ENCODE peak calls at places on chromosomes 11 and 22, in five cellular contexts. I is tibial nerve, H is A549, A is spleen, L is sigmoid colon. Q is an unnamed sample.

GRCh38 chr11:29256580-29256979 is 760.2 kb downstream of the KCNA4 start:
- DNase-seq in I (no peak), H (no peak), A (no peak), L (no peak), Q (no peak)

GRCh38 chr11:128905345-128906184 is 14.4 kb downstream of the KCNJ5 start:
- DNase-seq in I (no peak), H (peak), A (no peak), L (no peak), Q (peak)

GRCh38 chr11:115182282-115182952 is 321.8 kb downstream of the CADM1 start:
- DNase-seq in I (no peak), H (no peak), A (no peak), L (no peak), Q (no peak)

GRCh38 chr22:35777335-35777975 is 59.8 kb downstream of the APOL5 start:
- DNase-seq in I (no peak), H (no peak), A (no peak), L (no peak), Q (no peak)

GRCh38 chr22:23089633-23090032 is 19.3 kb downstream of the GNAZ start:
- DNase-seq in I (no peak), H (no peak), A (no peak), L (no peak), Q (no peak)

GRCh38 chr11:8337396-8337795 is 73.7 kb upstream of the LMO1 start:
- DNase-seq in I (no peak), H (no peak), A (no peak), L (no peak), Q (no peak)

GRCh38 chr11:13222285-13222684 is 55.3 kb upstream of the BMAL1 start:
- DNase-seq in I (no peak), H (no peak), A (no peak), L (no peak), Q (no peak)

GRCh38 chr11:78930810-78931209 is 356.1 kb upstream of the NARS2 start:
- DNase-seq in I (no peak), H (no peak), A (no peak), L (peak), Q (no peak)

GRCh38 chr11:113014731-113015455 is 53.7 kb downstream of the NCAM1 start:
- DNase-seq in I (no peak), H (no peak), A (no peak), L (peak), Q (no peak)

GRCh38 chr11:69165775-69166174 is 10.0 kb downstream of the SMIM38 start:
- DNase-seq in I (no peak), H (no peak), A (no peak), L (no peak), Q (no peak)

GRCh38 chr11:45390407-45390806 is 104.3 kb upstream of the SYT13 start:
- DNase-seq in I (no peak), H (no peak), A (no peak), L (no peak), Q (no peak)

GRCh38 chr11:117597083-117597482 is 199.9 kb downstream of the DSCAML1 start:
- DNase-seq in I (no peak), H (peak), A (no peak), L (peak), Q (peak)

GRCh38 chr11:34223021-34223813 is 117.8 kb downstream of the NAT10 start:
- DNase-seq in I (peak), H (no peak), A (no peak), L (peak), Q (no peak)

GRCh38 chr11:69018924-69019323 is 5.9 kb upstream of the MRGPRF start:
- DNase-seq in I (no peak), H (no peak), A (no peak), L (peak), Q (no peak)

GRCh38 chr11:33734441-33735165 is 1.6 kb downstream of the CD59 start:
- DNase-seq in I (no peak), H (no peak), A (no peak), L (no peak), Q (peak)

GRCh38 chr22:46612904-46613605 is 7.1 kb upstream of the GRAMD4 start:
- DNase-seq in I (no peak), H (no peak), A (peak), L (no peak), Q (no peak)

GRCh38 chr11:34356918-34357645 is 728 bp downstream of the ABTB2 start:
- DNase-seq in I (no peak), H (peak), A (peak), L (peak), Q (peak)

GRCh38 chr11:69386594-69387408 is 92.8 kb downstream of the MYEOV start:
- DNase-seq in I (no peak), H (no peak), A (no peak), L (no peak), Q (no peak)

GRCh38 chr11:70271635-70271953 is 1.1 kb downstream of the PPFIA1 start:
- DNase-seq in I (no peak), H (no peak), A (no peak), L (peak), Q (no peak)

GRCh38 chr11:29159552-29160465 is 857.0 kb downstream of the KCNA4 start:
- DNase-seq in I (no peak), H (peak), A (no peak), L (no peak), Q (peak)

GRCh38 chr11:64777449-64778222 is 706 bp downstream of the SF1 start:
- DNase-seq in I (peak), H (peak), A (peak), L (peak), Q (peak)
- TF ChIP-seq POLR2A in I (peak), H (peak), A (no peak), L (no peak), Q (no peak)

DNA sequence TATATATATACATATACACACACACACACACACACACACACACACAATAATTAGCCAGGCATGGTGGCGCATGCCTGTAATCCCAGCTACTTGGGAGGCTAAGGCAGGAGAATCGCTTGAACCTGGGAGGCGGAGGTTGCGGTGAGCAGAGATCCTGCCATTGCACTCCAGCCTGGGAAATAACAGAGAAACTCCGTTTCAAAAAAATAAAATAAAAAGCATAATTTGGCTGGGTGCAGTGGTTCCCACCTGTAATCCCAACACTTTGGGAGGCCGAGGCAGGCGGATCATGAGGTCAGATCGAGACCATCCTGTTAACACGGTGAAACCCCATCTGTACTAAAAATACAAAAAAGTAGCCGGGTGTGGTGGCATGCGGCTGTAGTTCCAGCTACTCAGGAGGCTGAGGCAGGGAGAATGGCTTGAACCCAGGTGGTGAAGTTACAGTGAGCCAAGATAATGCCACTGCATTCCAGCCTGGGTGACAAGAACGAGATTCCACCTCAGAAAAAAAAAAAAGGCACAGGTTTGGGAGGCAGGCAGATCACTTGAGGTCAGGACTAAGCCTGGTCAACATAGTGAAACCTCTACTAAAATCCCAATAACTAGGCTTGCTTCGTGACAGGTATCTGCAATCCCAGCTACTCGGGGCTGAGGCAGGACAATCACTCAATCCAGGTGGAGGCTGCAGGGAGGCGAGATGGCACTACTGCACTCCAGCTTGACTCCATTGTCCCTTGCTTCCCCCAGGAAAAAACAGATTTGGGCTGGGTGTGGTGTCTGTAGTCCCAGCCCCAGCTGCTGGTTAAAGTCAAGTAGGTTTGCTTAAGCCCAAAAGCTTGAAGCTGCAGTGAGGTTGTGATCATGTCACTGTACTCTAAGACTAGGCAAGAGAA is 11.8 kb upstream of the WDR74 start:
- DNase-seq in I (no peak), H (peak), A (peak), L (no peak), Q (no peak)
- TF ChIP-seq POLR2A in I (no peak), H (peak), A (no peak), L (no peak), Q (peak)

DNA sequence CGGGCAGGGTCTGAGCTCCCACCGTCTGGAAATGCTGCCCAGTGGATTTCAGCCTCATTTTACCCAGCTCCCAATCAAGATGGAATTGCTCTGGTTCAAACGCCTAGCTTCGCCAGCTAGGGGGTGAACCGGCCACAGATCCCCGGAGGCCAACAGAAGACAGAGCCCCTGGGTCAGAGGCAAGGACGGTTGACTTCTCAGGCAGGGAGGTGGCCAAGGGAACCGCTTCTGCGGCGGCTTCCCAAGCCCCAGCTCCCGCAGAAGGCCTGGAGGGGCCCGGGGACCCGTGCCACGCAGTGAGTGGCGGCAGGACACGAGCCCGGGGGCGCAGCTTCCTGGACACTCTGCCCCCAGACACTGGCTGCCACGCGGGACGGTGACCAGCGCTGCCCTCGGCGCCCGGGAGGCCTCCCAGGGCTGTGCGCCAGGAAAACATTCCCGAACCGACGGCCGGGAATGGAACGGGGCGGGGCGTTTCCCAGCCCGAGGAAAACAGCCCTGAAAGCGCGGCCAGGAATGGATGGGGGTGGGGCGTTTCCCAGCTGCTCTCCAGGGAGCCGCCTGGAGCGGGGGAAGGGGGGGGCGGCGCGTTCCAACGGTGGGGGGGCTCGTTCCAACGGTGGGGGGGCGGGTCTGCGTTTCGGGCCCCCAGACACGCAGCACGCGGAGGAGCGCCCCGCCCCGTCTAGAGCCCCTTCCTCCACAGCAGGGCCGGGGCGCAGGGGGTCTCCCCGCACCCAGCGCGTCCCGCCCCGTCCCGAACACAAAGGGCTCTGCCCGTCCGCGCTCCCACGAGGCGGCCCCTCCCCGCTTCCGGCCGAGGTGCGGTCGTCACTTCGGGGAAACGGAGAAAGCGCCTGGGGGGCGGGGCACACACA is 13.5 kb upstream of the B4GALNT4 start:
- DNase-seq in I (peak), H (peak), A (peak), L (peak), Q (peak)
- TF ChIP-seq POLR2A in I (no peak), H (peak), A (peak), L (peak), Q (no peak)

GRCh38 chr22:31344369-31345330 is 1.5 kb downstream of the PATZ1 start:
- DNase-seq in I (peak), H (no peak), A (peak), L (peak), Q (peak)
- TF ChIP-seq POLR2A in I (no peak), H (no peak), A (no peak), L (no peak), Q (peak)

GRCh38 chr11:17991799-17992433 is 20.9 kb downstream of the SERGEF start:
- DNase-seq in I (no peak), H (peak), A (no peak), L (no peak), Q (peak)
- TF ChIP-seq POLR2A in I (no peak), H (no peak), A (no peak), L (no peak), Q (no peak)

DNA sequence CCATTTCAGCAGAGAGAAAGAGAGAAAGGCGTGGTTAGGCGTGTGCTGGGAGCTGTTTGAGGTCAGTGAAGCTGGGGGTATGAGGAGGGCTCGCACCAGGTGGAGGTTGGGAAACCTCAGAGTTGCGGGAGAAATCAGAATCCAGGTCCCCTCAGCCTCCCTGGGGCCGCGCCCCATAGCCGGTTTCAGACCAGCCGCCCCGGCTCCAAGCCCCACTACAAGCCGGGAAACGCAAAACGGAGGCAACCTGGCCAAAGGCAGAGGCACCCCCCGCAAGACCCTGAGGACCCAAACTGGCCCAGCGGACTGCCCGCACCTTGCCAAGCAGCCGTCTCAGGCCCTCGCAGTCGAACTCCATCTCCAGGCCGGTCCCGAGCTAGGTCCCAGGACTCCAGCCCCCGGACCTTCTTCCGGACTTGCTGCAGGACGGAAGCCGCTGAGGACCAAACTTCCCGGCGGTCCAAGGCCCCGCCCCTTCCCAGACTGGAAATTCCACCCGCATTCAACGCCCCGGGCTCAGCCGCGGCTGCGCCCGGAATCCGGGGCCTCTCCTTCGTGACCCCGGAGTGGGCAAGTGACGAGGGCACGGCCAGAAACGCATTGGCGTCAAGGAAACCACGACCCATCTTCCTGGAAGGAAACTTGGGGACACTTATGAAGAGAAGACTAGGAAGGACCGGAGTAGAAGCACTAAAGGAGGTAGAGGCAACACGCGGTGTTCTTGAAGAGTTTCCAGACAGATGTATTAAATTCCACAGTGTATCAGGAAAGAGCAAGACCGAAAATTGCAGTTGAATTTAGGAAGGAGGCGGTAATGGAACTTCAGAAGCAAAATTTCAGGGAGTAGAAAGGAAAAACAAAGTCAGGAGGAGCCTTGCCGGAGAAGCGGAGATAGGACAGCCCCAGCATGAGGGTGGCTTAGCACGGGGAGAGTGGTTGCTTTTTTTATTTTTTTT is at the start of gene UEVLD:
- DNase-seq in I (peak), H (peak), A (peak), L (peak), Q (peak)
- TF ChIP-seq POLR2A in I (no peak), H (peak), A (no peak), L (peak), Q (peak)